ENCODE peak calls at places on chromosomes 4 and X, in seven cellular contexts. W is OCI-LY7, B is RWPE2, N is heart left ventricle, U is endothelial cell, Z is upper lobe of right lung, E is transverse colon. I is an unnamed sample.

GRCh38 chr4:132530846-132531245 is 618.2 kb upstream of the PCDH10 start:
- DNase-seq in W (no peak), B (no peak), N (no peak), U (no peak), Z (no peak), E (no peak), I (no peak)

GRCh38 chr4:56424697-56425514 is 10.5 kb downstream of the PPAT start:
- DNase-seq in W (peak; percentile 43), B (no peak), N (no peak), U (peak; percentile 21), Z (no peak), E (peak; percentile 13), I (peak; percentile 62)

GRCh38 chr4:140213736-140214135 is 59.8 kb upstream of the MAML3 start:
- DNase-seq in W (no peak), B (no peak), N (no peak), U (no peak), Z (no peak), E (no peak), I (peak; percentile 24)

GRCh38 chr4:16205298-16206164 is 20.7 kb downstream of the TAPT1 start:
- DNase-seq in W (peak; percentile 86), B (no peak), N (no peak), U (no peak), Z (no peak), E (no peak), I (no peak)

GRCh38 chr4:48575964-48576363 is 85.9 kb downstream of the ZAR1 start:
- DNase-seq in W (no peak), B (no peak), N (no peak), U (no peak), Z (no peak), E (no peak), I (no peak)

GRCh38 chrX:19343085-19343461 is 654 bp upstream of the PDHA1 start:
- DNase-seq in W (no peak), B (no peak), N (no peak), U (no peak), Z (no peak), E (no peak), I (no peak)

GRCh38 chr4:165814256-165815010 is 58.6 kb upstream of the TLL1 start:
- DNase-seq in W (no peak), B (no peak), N (no peak), U (no peak), Z (no peak), E (no peak), I (no peak)

GRCh38 chr4:17584502-17585213 is 7.7 kb downstream of the LAP3 start:
- DNase-seq in W (no peak), B (no peak), N (no peak), U (no peak), Z (no peak), E (no peak), I (no peak)

GRCh38 chrX:15834827-15835595 is 19.6 kb downstream of the AP1S2 start:
- DNase-seq in W (no peak), B (no peak), N (no peak), U (no peak), Z (no peak), E (no peak), I (no peak)

GRCh38 chrX:15843960-15844359 is 10.7 kb downstream of the AP1S2 start:
- DNase-seq in W (no peak), B (no peak), N (no peak), U (no peak), Z (no peak), E (no peak), I (no peak)

GRCh38 chrX:15834051-15834450 is 20.6 kb downstream of the AP1S2 start:
- DNase-seq in W (no peak), B (no peak), N (no peak), U (no peak), Z (no peak), E (no peak), I (no peak)

GRCh38 chrX:15838017-15838416 is 16.6 kb downstream of the AP1S2 start:
- DNase-seq in W (peak; percentile 28), B (no peak), N (no peak), U (peak; percentile 8), Z (no peak), E (no peak), I (peak; percentile 20)
- TF ChIP-seq CTCF in W (peak; percentile 49), B (no peak), N (no peak), U (peak; percentile 42), Z (no peak), E (no peak), I (peak; percentile 31)

DNA sequence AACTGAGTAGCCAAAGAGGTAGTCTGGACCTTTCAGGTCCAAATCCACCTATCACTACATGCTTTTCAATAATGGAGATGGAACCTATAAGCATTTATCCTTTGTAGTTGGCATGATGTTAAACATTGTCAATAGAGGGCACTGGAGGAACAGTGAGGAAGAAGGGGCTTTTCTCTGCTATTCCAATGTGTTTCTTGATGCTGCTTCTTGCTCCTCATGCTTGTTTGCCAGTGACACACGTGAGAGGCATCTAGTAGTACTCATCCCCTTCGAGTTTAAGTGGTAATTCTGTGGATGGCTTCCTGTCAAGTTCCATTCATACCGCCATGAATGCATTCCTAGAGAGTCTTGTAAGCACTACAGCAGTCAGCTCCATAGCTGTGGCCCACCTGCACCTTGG is 84.0 kb downstream of the NAA11 start:
- DNase-seq in W (no peak), B (no peak), N (no peak), U (no peak), Z (no peak), E (no peak), I (no peak)
- TF ChIP-seq CTCF in W (peak; percentile 42), B (no peak), N (no peak), U (no peak), Z (no peak), E (peak; percentile 20), I (no peak)

DNA sequence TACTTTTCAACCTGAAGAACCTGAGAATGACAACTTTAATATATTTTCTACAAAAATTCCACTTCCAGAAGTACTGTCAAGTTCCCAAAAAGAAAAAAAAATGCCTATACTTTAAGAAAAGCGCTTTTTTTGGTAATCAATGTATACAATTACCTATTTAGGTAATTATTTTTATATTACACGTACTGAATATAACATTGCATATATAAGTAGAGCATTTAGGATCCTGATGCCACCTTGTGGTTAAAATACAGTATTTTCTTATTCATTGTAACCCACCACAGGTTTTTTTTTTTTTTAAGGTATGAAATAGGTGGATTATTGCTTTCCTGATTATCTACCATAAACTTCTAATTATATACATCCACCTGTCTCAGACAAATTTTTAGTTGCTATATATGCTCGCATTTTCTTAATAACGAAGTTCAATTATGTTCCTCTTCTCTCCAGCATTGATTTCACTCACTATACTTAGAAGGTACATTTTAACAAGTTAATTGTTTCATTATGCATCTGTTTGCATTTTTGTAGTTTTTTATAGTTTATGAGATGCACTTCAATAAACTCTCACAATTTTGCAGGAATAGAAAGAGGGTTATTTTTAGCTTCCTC is 5.2 kb downstream of the MAP9 start:
- DNase-seq in W (peak; percentile 54), B (no peak), N (no peak), U (no peak), Z (no peak), E (no peak), I (no peak)
- TF ChIP-seq CTCF in W (peak; percentile 87), B (peak; percentile 81), N (peak; percentile 35), U (peak; percentile 71), Z (peak; percentile 49), E (peak; percentile 55), I (peak; percentile 57)

GRCh38 chr4:108774809-108775530 is 12.1 kb upstream of the ETNPPL start:
- DNase-seq in W (no peak), B (no peak), N (peak; percentile 85), U (no peak), Z (peak; percentile 75), E (no peak), I (no peak)

GRCh38 chr4:108772402-108772801 is 9.5 kb upstream of the ETNPPL start:
- DNase-seq in W (no peak), B (no peak), N (peak; percentile 45), U (no peak), Z (no peak), E (no peak), I (no peak)

GRCh38 chr4:108779958-108780357 is 17.1 kb upstream of the ETNPPL start:
- DNase-seq in W (no peak), B (no peak), N (no peak), U (no peak), Z (no peak), E (no peak), I (no peak)

GRCh38 chr4:108775921-108776320 is 13.1 kb upstream of the ETNPPL start:
- DNase-seq in W (no peak), B (no peak), N (no peak), U (no peak), Z (no peak), E (no peak), I (no peak)
- TF ChIP-seq CTCF in W (no peak), B (no peak), N (no peak), U (no peak), Z (no peak), E (no peak), I (no peak)

GRCh38 chrX:106392346-106392745 is 219.4 kb upstream of the RADX start:
- DNase-seq in W (no peak), B (no peak), N (no peak), U (no peak), Z (no peak), E (no peak), I (no peak)

GRCh38 chrX:106401965-106402559 is 209.7 kb upstream of the RADX start:
- DNase-seq in W (no peak), B (no peak), N (no peak), U (no peak), Z (no peak), E (peak; percentile 50), I (no peak)

GRCh38 chrX:106397788-106398538 is 213.8 kb upstream of the RADX start:
- DNase-seq in W (peak; percentile 7), B (no peak), N (no peak), U (no peak), Z (no peak), E (no peak), I (no peak)
- TF ChIP-seq CTCF in W (peak; percentile 50), B (peak; percentile 31), N (no peak), U (no peak), Z (peak; percentile 6), E (no peak), I (no peak)

DNA sequence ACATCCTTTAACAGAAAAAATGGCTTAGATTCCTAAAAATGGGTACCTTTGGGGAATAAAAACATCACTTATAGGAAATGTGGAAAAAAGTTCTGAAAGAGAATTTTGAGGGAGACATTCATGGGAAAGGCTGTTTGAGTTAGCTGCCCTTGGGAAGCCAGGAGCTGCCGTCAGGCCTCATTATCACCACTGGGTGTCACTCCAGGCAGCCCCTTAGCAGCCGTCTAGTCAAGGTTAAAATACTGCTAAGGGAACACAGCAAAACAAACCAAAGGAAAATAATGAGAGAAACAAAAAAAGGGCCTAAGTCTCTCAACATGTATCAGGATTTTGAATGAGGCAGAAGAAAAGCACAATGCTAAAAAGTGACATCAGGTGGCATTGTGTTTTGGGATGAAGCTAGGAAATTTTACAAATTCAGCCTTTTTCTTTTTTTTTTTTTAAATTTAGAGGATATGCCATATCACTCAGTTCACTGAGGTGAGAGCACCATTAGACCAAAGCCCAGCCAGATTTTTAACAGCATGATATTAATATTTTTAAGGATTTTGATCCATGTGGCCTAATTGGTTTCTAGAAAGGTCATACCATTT is 235.3 kb downstream of the GPAT3 start:
- DNase-seq in W (peak; percentile 14), B (no peak), N (peak; percentile 29), U (peak; percentile 62), Z (no peak), E (peak; percentile 7), I (peak; percentile 7)
- TF ChIP-seq CTCF in W (peak; percentile 70), B (peak; percentile 77), N (no peak), U (peak; percentile 40), Z (peak; percentile 52), E (peak; percentile 34), I (peak; percentile 37)